ENCODE peak calls at places on chromosomes 13 and 19, in eight cellular contexts. E is cardiac fibroblast, W is mammary epithelial cell, T is BE2C, N is dorsolateral prefrontal cortex, P is uterus, Q is heart right ventricle, F is HFFc6. C is an unnamed sample.

GRCh38 chr19:13118424-13119193 is 545 bp downstream of the NACC1 start:
- DNase-seq in E (no peak), W (peak), T (peak), N (no peak), P (peak), Q (no peak), F (no peak), C (peak)

GRCh38 chr19:47028372-47028672 is 8.7 kb downstream of the NPAS1 start:
- DNase-seq in E (no peak), W (no peak), T (peak), N (no peak), P (no peak), Q (no peak), F (no peak), C (no peak)

GRCh38 chr19:378706-379105 is 30.2 kb downstream of the C2CD4C start:
- DNase-seq in E (no peak), W (no peak), T (no peak), N (no peak), P (no peak), Q (no peak), F (no peak), C (no peak)

GRCh38 chr13:77595166-77595810 is 59.8 kb downstream of the SCEL start:
- DNase-seq in E (no peak), W (no peak), T (peak), N (no peak), P (no peak), Q (no peak), F (no peak), C (no peak)

GRCh38 chr13:82878536-82878935 is 1003.7 kb downstream of the SLITRK1 start:
- DNase-seq in E (no peak), W (peak), T (no peak), N (no peak), P (no peak), Q (no peak), F (peak), C (no peak)

GRCh38 chr19:27672309-27673047 is 1540.5 kb downstream of the UQCRFS1 start:
- DNase-seq in E (no peak), W (no peak), T (no peak), N (no peak), P (no peak), Q (peak), F (no peak), C (no peak)

GRCh38 chr19:15631817-15632216 is 8.9 kb upstream of the CYP4F3 start:
- DNase-seq in E (peak), W (no peak), T (peak), N (no peak), P (no peak), Q (no peak), F (no peak), C (peak)

GRCh38 chr13:46804391-46804815 is 7.4 kb upstream of the ESD start:
- DNase-seq in E (peak), W (peak), T (no peak), N (no peak), P (no peak), Q (no peak), F (peak), C (no peak)

GRCh38 chr13:113669871-113670341 is 2.9 kb downstream of the GRK1 start:
- DNase-seq in E (no peak), W (no peak), T (peak), N (no peak), P (peak), Q (no peak), F (no peak), C (no peak)

GRCh38 chr19:4095488-4095844 is 28.5 kb downstream of the MAP2K2 start:
- DNase-seq in E (no peak), W (no peak), T (no peak), N (no peak), P (no peak), Q (no peak), F (no peak), C (no peak)

GRCh38 chr19:49347835-49348234 is 12.6 kb downstream of the CD37 start:
- DNase-seq in E (peak), W (peak), T (peak), N (peak), P (peak), Q (no peak), F (peak), C (peak)
- TF ChIP-seq CTCF in E (peak), W (no peak), T (peak), N (no peak), P (peak), Q (peak), F (peak), C (no peak)

DNA sequence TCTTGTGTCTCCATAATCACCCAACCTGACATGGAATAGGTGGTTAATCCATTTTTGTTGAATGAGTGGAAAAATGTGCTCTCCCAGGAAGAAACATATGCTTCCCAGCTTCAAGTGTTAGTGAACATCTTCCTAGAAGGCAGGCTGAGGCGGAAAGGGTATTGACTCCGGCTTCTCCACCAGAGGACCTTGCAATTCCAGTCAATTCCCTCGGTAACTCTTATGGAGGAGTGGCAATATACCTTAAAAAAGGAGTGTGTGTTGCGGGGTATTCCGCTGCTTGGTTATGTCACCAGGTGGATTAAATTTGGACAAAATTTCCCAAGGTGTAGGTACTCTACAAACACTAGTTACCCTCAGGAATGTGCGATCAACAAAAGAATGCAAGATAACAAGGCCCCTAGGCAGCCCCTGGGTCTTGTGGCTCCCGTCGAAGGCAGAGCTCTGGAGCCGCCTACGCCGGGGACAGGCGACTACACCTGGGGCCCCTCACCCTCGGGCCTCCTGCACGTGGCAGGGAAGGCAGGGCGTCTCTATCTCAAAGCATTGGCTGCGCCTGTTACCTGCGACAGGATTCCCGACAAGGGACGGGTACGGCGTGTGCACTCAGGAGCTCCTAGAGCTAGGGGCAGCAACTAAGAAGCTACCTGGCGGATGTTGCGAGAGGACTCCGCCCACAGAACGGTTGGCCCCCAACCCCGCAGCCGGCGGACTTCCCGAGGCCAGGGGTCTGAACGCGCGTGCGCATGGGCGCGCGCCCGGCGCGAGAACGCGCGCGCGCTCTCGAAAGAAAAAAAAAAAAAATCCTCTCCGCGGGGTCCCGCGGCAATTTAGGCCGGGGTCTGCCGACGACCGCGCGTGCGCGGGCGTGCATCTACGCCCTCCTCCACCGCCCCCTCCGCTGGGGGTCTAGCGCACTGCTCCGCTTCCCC is at the start of gene WDR87:
- DNase-seq in E (peak), W (peak), T (no peak), N (peak), P (peak), Q (no peak), F (peak), C (peak)
- TF ChIP-seq CTCF in E (no peak), W (no peak), T (no peak), N (no peak), P (no peak), Q (no peak), F (peak), C (no peak)

GRCh38 chr13:29676941-29677452 is 81.5 kb upstream of the SLC7A1 start:
- DNase-seq in E (peak), W (peak), T (no peak), N (no peak), P (no peak), Q (no peak), F (peak), C (no peak)
- TF ChIP-seq CTCF in E (no peak), W (no peak), T (no peak), N (no peak), P (no peak), Q (no peak), F (no peak), C (no peak)

DNA sequence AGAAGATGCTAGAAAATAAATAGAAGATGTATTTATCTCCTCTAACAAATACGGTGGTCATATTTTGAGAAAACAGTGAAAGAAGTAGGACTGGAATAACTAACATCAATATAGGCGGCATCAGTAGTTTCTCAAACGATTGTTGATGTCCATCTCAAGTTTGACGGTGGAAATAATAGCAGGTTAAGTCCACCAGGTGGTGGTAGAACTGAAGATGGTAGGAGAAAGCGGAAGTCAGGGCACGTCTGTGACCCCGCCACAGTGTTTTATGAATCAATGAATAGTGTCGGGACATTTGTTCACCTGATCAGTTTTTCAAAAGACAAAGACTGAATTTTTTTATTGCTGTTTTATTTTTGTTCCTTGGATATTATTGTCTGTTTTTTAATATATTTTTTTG is 706.4 kb upstream of the SLC10A2 start:
- DNase-seq in E (no peak), W (no peak), T (no peak), N (no peak), P (no peak), Q (no peak), F (no peak), C (no peak)
- TF ChIP-seq CTCF in E (no peak), W (no peak), T (peak), N (no peak), P (no peak), Q (no peak), F (peak), C (no peak)

GRCh38 chr13:34942732-34943674 is 933 bp downstream of the NBEA start:
- DNase-seq in E (no peak), W (no peak), T (peak), N (peak), P (peak), Q (peak), F (no peak), C (peak)

GRCh38 chr13:34943675-34944634 is 1.9 kb downstream of the NBEA start:
- DNase-seq in E (no peak), W (no peak), T (no peak), N (no peak), P (no peak), Q (no peak), F (no peak), C (peak)

GRCh38 chr13:34939771-34940170 is 2.3 kb upstream of the NBEA start:
- DNase-seq in E (no peak), W (no peak), T (no peak), N (no peak), P (no peak), Q (no peak), F (no peak), C (no peak)

GRCh38 chr13:34941436-34941834 is 635 bp upstream of the NBEA start:
- DNase-seq in E (no peak), W (no peak), T (no peak), N (no peak), P (no peak), Q (no peak), F (no peak), C (no peak)

GRCh38 chr13:34941835-34942731 is at the start of gene NBEA:
- DNase-seq in E (peak), W (peak), T (peak), N (peak), P (peak), Q (peak), F (peak), C (peak)
- TF ChIP-seq CTCF in E (no peak), W (no peak), T (peak), N (peak), P (no peak), Q (peak), F (peak), C (no peak)